ENCODE peak calls at places on chromosomes 3 and 15, in ten cellular contexts. O, Z, P, K, F, A, D, T, R and N are unnamed samples.

GRCh38 chr15:62389887-62390792 is 225.1 kb upstream of the C2CD4B start:
- DNase-seq in O (peak), Z (peak), P (peak), K (peak), F (peak), A (peak), D (no peak), T (no peak), R (peak), N (peak)

GRCh38 chr3:132183811-132184210 is 133.4 kb upstream of the ACP3 start:
- DNase-seq in O (no peak), Z (no peak), P (no peak), K (no peak), F (no peak), A (no peak), D (no peak), T (no peak), R (no peak), N (no peak)

GRCh38 chr3:39142067-39142466 is 11.3 kb downstream of the CSRNP1 start:
- DNase-seq in O (no peak), Z (no peak), P (no peak), K (no peak), F (no peak), A (no peak), D (no peak), T (peak), R (no peak), N (peak)

GRCh38 chr3:112308151-112308911 is 14.3 kb upstream of the SLC9C1 start:
- DNase-seq in O (no peak), Z (peak), P (peak), K (no peak), F (peak), A (peak), D (no peak), T (peak), R (no peak), N (peak)

GRCh38 chr15:62035256-62035908 is 24.9 kb downstream of the VPS13C start:
- DNase-seq in O (peak), Z (no peak), P (no peak), K (no peak), F (peak), A (peak), D (no peak), T (no peak), R (peak), N (no peak)

GRCh38 chr3:88912294-88913014 is 195.0 kb upstream of the EPHA3 start:
- DNase-seq in O (no peak), Z (peak), P (peak), K (no peak), F (no peak), A (no peak), D (no peak), T (no peak), R (no peak), N (no peak)

GRCh38 chr3:144085964-144086363 is 114.3 kb downstream of the DIPK2A start:
- DNase-seq in O (no peak), Z (no peak), P (no peak), K (no peak), F (peak), A (peak), D (no peak), T (no peak), R (no peak), N (no peak)

GRCh38 chr3:156674911-156675743 is 737 bp downstream of the TIPARP start:
- DNase-seq in O (peak), Z (peak), P (peak), K (peak), F (peak), A (peak), D (no peak), T (no peak), R (no peak), N (peak)

GRCh38 chr15:56432304-56432703 is 32.6 kb downstream of the MNS1 start:
- DNase-seq in O (no peak), Z (no peak), P (no peak), K (no peak), F (no peak), A (no peak), D (no peak), T (no peak), R (no peak), N (no peak)

GRCh38 chr3:18499256-18499655 is 74.1 kb upstream of the SATB1 start:
- DNase-seq in O (no peak), Z (no peak), P (no peak), K (no peak), F (no peak), A (no peak), D (no peak), T (no peak), R (no peak), N (no peak)

GRCh38 chr15:94523873-94524272 is 292.5 kb downstream of the MCTP2 start:
- DNase-seq in O (no peak), Z (no peak), P (no peak), K (no peak), F (no peak), A (no peak), D (no peak), T (no peak), R (no peak), N (no peak)

GRCh38 chr15:67117356-67117755 is 52.0 kb downstream of the SMAD3 start:
- DNase-seq in O (peak), Z (no peak), P (no peak), K (no peak), F (peak), A (no peak), D (no peak), T (no peak), R (no peak), N (no peak)

GRCh38 chr3:32306072-32306471 is 67.6 kb downstream of the CMTM8 start:
- DNase-seq in O (no peak), Z (no peak), P (no peak), K (no peak), F (no peak), A (no peak), D (no peak), T (no peak), R (no peak), N (no peak)

GRCh38 chr3:62669161-62669560 is 206.1 kb downstream of the CADPS start:
- DNase-seq in O (no peak), Z (no peak), P (no peak), K (no peak), F (no peak), A (no peak), D (no peak), T (no peak), R (no peak), N (no peak)

GRCh38 chr3:124597273-124597672 is 133.0 kb upstream of the UMPS start:
- DNase-seq in O (no peak), Z (no peak), P (no peak), K (no peak), F (no peak), A (no peak), D (no peak), T (no peak), R (no peak), N (no peak)

GRCh38 chr3:148175215-148175614 is 522.5 kb upstream of the AGTR1 start:
- DNase-seq in O (peak), Z (no peak), P (no peak), K (no peak), F (peak), A (no peak), D (no peak), T (no peak), R (no peak), N (no peak)

GRCh38 chr15:77507911-77508310 is 87.2 kb downstream of the HMG20A start:
- DNase-seq in O (peak), Z (no peak), P (no peak), K (no peak), F (peak), A (no peak), D (no peak), T (no peak), R (no peak), N (no peak)

GRCh38 chr15:41971089-41971892 is 1.1 kb downstream of the EHD4 start:
- DNase-seq in O (peak), Z (peak), P (peak), K (no peak), F (peak), A (peak), D (no peak), T (peak), R (peak), N (no peak)

GRCh38 chr15:31308185-31308639 is 18.4 kb upstream of the KLF13 start:
- DNase-seq in O (no peak), Z (no peak), P (no peak), K (no peak), F (no peak), A (no peak), D (no peak), T (no peak), R (no peak), N (peak)

GRCh38 chr3:195137638-195138588 is 133.0 kb downstream of the XXYLT1 start:
- DNase-seq in O (no peak), Z (no peak), P (no peak), K (no peak), F (no peak), A (no peak), D (no peak), T (no peak), R (no peak), N (no peak)

GRCh38 chr15:53312707-53313106 is 446.8 kb downstream of the WDR72 start:
- DNase-seq in O (no peak), Z (no peak), P (no peak), K (no peak), F (no peak), A (no peak), D (no peak), T (no peak), R (no peak), N (no peak)

GRCh38 chr15:100123611-100124010 is 218.2 kb downstream of the ADAMTS17 start:
- DNase-seq in O (no peak), Z (no peak), P (no peak), K (no peak), F (no peak), A (no peak), D (no peak), T (no peak), R (no peak), N (no peak)

GRCh38 chr15:68550498-68551295 is 28.1 kb upstream of the CORO2B start:
- DNase-seq in O (peak), Z (peak), P (peak), K (no peak), F (peak), A (peak), D (no peak), T (no peak), R (peak), N (peak)

GRCh38 chr3:193945126-193945525 is 190.8 kb upstream of the HES1 start:
- DNase-seq in O (no peak), Z (no peak), P (no peak), K (no peak), F (no peak), A (no peak), D (no peak), T (no peak), R (no peak), N (no peak)

GRCh38 chr3:171615281-171615680 is 155.1 kb upstream of the TNIK start:
- DNase-seq in O (no peak), Z (no peak), P (no peak), K (no peak), F (no peak), A (no peak), D (no peak), T (no peak), R (no peak), N (no peak)